ENCODE peak calls at places on chromosomes 7 and 10, in four cellular contexts. O is suprapubic skin; C is HCT116; D is effector memory CD4-positive, alpha-beta T cell. P is an unnamed sample.

GRCh38 chr10:24240001-24240751 is 31.2 kb downstream of the KIAA1217 start:
- DNase-seq in O (no peak), C (no peak), D (no peak), P (no peak)

GRCh38 chr10:46557319-46558140 is 1.1 kb upstream of the GPRIN2 start:
- DNase-seq in O (peak), C (no peak), D (no peak), P (no peak)

GRCh38 chr7:158164101-158165095 is 423.2 kb downstream of the PTPRN2 start:
- DNase-seq in O (no peak), C (no peak), D (no peak), P (no peak)

GRCh38 chr7:121406461-121406860 is 10.4 kb upstream of the FAM3C start:
- DNase-seq in O (no peak), C (no peak), D (no peak), P (no peak)

GRCh38 chr7:134710854-134711624 is 64.4 kb downstream of the BPGM start:
- DNase-seq in O (no peak), C (no peak), D (peak), P (no peak)

GRCh38 chr10:87677595-87677994 is 17.9 kb downstream of the PAPSS2 start:
- DNase-seq in O (no peak), C (no peak), D (no peak), P (no peak)

GRCh38 chr7:80584778-80585177 is 53.7 kb upstream of the CD36 start:
- DNase-seq in O (no peak), C (no peak), D (no peak), P (no peak)

GRCh38 chr10:127679642-127680255 is 57.2 kb upstream of the FOXI2 start:
- DNase-seq in O (no peak), C (peak), D (no peak), P (no peak)

GRCh38 chr7:100677308-100678095 is 4.0 kb downstream of the GNB2 start:
- DNase-seq in O (no peak), C (no peak), D (no peak), P (no peak)

GRCh38 chr7:66503036-66503370 is 125.7 kb upstream of the KCTD7 start:
- DNase-seq in O (peak), C (no peak), D (no peak), P (no peak)

GRCh38 chr7:138838166-138838565 is 40.2 kb upstream of the ATP6V0A4 start:
- DNase-seq in O (no peak), C (no peak), D (no peak), P (no peak)

DNA sequence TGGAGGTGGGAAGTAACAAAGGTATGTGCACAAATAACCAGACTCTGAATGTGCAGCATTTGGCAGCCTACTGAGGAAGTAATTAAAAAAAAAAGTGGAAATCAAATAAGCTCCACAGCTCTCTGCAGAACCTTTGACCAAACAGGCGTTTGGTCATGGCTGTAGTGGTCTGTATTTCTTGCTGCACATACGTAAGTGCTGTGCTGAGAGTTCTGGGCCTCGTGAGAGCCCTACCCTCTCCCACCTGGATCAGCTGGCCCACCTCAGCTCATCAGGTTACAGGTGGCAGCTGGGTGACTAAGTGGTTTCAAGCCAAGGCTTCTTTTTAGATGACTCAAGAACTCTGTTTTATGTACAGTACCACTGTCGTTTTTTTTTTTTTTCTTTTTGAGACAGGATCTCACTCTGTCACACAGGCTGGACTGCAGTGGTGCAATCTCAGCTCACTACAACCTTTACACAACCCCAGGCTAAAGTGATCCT is 178.2 kb upstream of the KLF6 start:
- DNase-seq in O (no peak), C (no peak), D (no peak), P (no peak)
- H3K27ac ChIP-seq in O (no peak), C (no peak), D (no peak), P (no peak)

GRCh38 chr10:43737003-43737402 is 88.3 kb upstream of the ZNF32 start:
- DNase-seq in O (no peak), C (no peak), D (no peak), P (no peak)

GRCh38 chr10:43731486-43731885 is 82.8 kb upstream of the ZNF32 start:
- DNase-seq in O (no peak), C (no peak), D (no peak), P (no peak)

GRCh38 chr10:43739171-43739570 is 90.5 kb upstream of the ZNF32 start:
- DNase-seq in O (no peak), C (no peak), D (no peak), P (no peak)

GRCh38 chr10:43734716-43735115 is 86.0 kb upstream of the ZNF32 start:
- DNase-seq in O (no peak), C (no peak), D (no peak), P (no peak)

DNA sequence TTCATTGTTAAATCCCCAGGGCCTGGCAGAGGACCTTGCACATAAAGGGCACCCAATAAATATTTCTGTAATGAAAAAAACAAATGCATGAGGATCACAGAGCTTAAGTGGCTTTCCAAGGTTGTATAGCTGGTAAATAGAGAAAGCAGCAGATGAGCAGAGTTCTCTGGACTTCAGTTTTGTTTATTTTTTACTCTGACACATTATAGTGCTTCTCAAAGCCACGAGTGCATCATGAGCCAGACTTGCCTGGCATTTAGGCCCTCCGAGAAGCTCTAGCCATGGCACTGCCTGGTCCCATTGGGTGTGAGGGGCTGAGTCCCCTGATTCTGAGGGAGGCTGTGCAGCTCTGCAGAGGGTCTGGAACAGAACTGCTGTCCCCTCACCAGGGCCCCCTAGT is 87.2 kb upstream of the ZNF32 start:
- DNase-seq in O (no peak), C (no peak), D (no peak), P (no peak)
- H3K27ac ChIP-seq in O (no peak), C (no peak), D (no peak), P (no peak)

DNA sequence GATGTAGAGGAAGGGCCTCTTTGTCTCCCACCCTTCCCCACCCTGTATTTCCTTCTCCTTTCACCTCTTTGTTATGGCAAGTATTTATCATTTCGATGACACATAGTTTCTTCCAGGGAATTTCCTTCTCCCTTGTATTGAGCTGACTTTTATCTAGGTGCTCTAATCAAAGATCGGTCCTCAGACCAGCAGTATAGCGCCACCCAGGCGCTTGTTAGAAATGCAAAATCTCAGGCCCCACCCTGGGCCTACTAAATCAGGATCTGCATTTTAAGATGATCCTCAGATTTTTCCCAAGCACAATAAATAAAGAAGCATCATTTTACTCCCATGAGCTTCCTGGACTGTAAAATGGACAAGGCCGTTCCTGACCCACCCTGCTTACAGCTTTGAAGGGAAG is 12.0 kb upstream of the GOT1 start:
- DNase-seq in O (no peak), C (no peak), D (no peak), P (no peak)
- H3K27ac ChIP-seq in O (no peak), C (no peak), D (no peak), P (no peak)

GRCh38 chr10:72173635-72174296 is 42.0 kb upstream of the ANAPC16 start:
- DNase-seq in O (no peak), C (peak), D (no peak), P (no peak)
- H3K27ac ChIP-seq in O (no peak), C (peak), D (no peak), P (no peak)

P was measured in substantia nigra.